ENCODE peak calls at places on chromosome 4, in eight cellular contexts. F is left kidney, P is A172, I is myocyte, X is heart left ventricle, J is cardiac muscle cell, G is Kasumi-1, N is T-cell. Y is an unnamed sample.

GRCh38 chr4:96736352-96736889 is 896.5 kb downstream of the PDHA2 start:
- DNase-seq in X (no peak), P (peak; percentile 85), G (no peak), J (peak; percentile 5), N (no peak), F (no peak), I (peak; percentile 50), Y (no peak)

GRCh38 chr4:74640111-74640903 is 154.0 kb downstream of the BTC start:
- DNase-seq in I (peak; percentile 69), X (no peak), G (no peak), J (no peak), N (no peak), P (peak; percentile 38), F (peak; percentile 55), Y (no peak)

GRCh38 chr4:189202869-189203271 is 737.8 kb upstream of the FRG1 start:
- DNase-seq in N (no peak), G (no peak), I (peak; percentile 35), P (peak; percentile 41), F (peak; percentile 32), X (no peak), J (peak; percentile 17), Y (no peak)

GRCh38 chr4:168993724-168994510 is 16.1 kb downstream of the CBR4 start:
- DNase-seq in F (peak; percentile 63), P (peak; percentile 14), I (peak; percentile 66), G (no peak), J (no peak), X (no peak), N (no peak), Y (no peak)

GRCh38 chr4:105598787-105599186 is 46.4 kb downstream of the ARHGEF38 start:
- DNase-seq in G (no peak), N (no peak), J (no peak), F (no peak), I (no peak), P (no peak), X (no peak), Y (no peak)

GRCh38 chr4:37812713-37813112 is 13.8 kb upstream of the PGM2 start:
- DNase-seq in N (no peak), X (no peak), I (peak; percentile 46), G (no peak), F (no peak), P (peak; percentile 90), J (no peak), Y (no peak)

GRCh38 chr4:100852326-100852725 is 334.5 kb upstream of the EMCN start:
- DNase-seq in N (no peak), I (no peak), J (no peak), P (no peak), F (no peak), X (no peak), G (no peak), Y (no peak)

GRCh38 chr4:34512631-34513030 is 1731.7 kb downstream of the ARAP2 start:
- DNase-seq in F (no peak), G (no peak), X (no peak), I (no peak), P (no peak), J (no peak), N (no peak), Y (no peak)

GRCh38 chr4:185534850-185535761 is at the start of gene PDLIM3:
- DNase-seq in N (no peak), P (peak; percentile 22), X (peak; percentile 83), J (peak; percentile 87), I (peak; percentile 92), G (no peak), F (peak; percentile 90), Y (no peak)

GRCh38 chr4:111453216-111453615 is 692.0 kb upstream of the FAM241A start:
- DNase-seq in I (no peak), F (no peak), G (no peak), X (no peak), J (no peak), P (no peak), N (no peak), Y (no peak)

GRCh38 chr4:75477201-75477600 is 37.0 kb downstream of the RCHY1 start:
- DNase-seq in I (no peak), P (no peak), J (no peak), F (no peak), N (no peak), X (no peak), G (no peak), Y (no peak)

Y was measured in activated T-helper 2 cell treated with anti-CD3 and anti-CD28 coated beads, Interferon-gamma antibody, Interleukin-2, Interleukin-4, amounts not matched to agents 10 μg/mL and 5 μg/mL and 100 μg/mL, durations not matched to agents 14 hours and 24 hours and 36 hours.